ENCODE peak calls at places on chromosomes 3 and 15, in four cellular contexts. H is trophoblast cell, E is SJSA1, V is fibroblast of lung. D is an unnamed sample.

GRCh38 chr3:46368569-46368968 is 2.2 kb upstream of the CCR5 start:
- DNase-seq in H (peak), E (no peak), V (no peak), D (peak)

GRCh38 chr15:29438714-29439076 is 169.1 kb upstream of the NSMCE3 start:
- DNase-seq in H (peak), E (no peak), V (no peak), D (no peak)

GRCh38 chr3:74124716-74125115 is 489.7 kb downstream of the CNTN3 start:
- DNase-seq in H (no peak), E (no peak), V (no peak), D (no peak)

GRCh38 chr3:172276103-172276502 is 172.2 kb downstream of the GHSR start:
- DNase-seq in H (no peak), E (no peak), V (no peak), D (no peak)

GRCh38 chr3:38497026-38497425 is 886 bp downstream of the EXOG start:
- DNase-seq in H (no peak), E (no peak), V (peak), D (peak)

GRCh38 chr3:31503456-31503855 is 29.3 kb upstream of the STT3B start:
- DNase-seq in H (peak), E (no peak), V (no peak), D (no peak)

GRCh38 chr3:47057212-47057671 is 77.8 kb downstream of the NBEAL2 start:
- DNase-seq in H (no peak), E (no peak), V (peak), D (peak)

GRCh38 chr3:73603771-73604171 is 21.0 kb downstream of the PDZRN3 start:
- DNase-seq in H (no peak), E (no peak), V (peak), D (peak)

GRCh38 chr3:133926736-133927542 is 31.3 kb upstream of the RAB6B start:
- DNase-seq in H (no peak), E (peak), V (no peak), D (peak)

GRCh38 chr15:40104865-40105516 is 3.7 kb downstream of the BMF start:
- DNase-seq in H (peak), E (peak), V (peak), D (peak)

GRCh38 chr3:119831941-119832371 is 50.1 kb downstream of the NR1I2 start:
- DNase-seq in H (peak), E (no peak), V (peak), D (peak)

GRCh38 chr3:197487911-197488391 is 67.8 kb downstream of the BDH1 start:
- DNase-seq in H (peak), E (peak), V (peak), D (peak)

GRCh38 chr15:72824781-72825180 is 41.2 kb upstream of the ADPGK start:
- DNase-seq in H (no peak), E (peak), V (no peak), D (no peak)

GRCh38 chr15:72818632-72819031 is 35.1 kb upstream of the ADPGK start:
- DNase-seq in H (no peak), E (peak), V (no peak), D (no peak)

GRCh38 chr15:72825831-72826230 is 42.3 kb upstream of the ADPGK start:
- DNase-seq in H (no peak), E (peak), V (no peak), D (no peak)

GRCh38 chr15:72824112-72824511 is 40.6 kb upstream of the ADPGK start:
- DNase-seq in H (no peak), E (peak), V (no peak), D (no peak)

DNA sequence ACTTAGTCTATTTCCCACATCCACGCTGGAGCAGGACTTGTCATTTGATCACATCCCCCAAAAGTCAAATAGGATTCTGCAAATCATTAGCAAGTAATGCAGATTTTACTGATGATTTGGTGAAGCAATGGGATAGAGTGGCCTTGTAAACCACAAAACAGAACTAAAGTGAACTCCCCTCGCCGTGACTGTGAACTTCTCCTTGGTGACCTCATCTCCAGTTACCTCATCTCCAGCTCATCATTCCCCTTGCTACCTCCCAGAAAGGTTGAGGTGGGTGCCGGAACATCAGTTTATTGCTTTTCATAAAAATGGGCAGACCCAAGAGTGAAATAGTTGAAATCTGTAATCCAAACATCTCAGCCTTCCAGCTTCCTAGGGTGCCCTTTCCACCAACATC is 36.7 kb upstream of the ADPGK start:
- DNase-seq in H (no peak), E (peak), V (no peak), D (no peak)
- H3K4me3 ChIP-seq in H (no peak), E (no peak), V (no peak), D (no peak)

DNA sequence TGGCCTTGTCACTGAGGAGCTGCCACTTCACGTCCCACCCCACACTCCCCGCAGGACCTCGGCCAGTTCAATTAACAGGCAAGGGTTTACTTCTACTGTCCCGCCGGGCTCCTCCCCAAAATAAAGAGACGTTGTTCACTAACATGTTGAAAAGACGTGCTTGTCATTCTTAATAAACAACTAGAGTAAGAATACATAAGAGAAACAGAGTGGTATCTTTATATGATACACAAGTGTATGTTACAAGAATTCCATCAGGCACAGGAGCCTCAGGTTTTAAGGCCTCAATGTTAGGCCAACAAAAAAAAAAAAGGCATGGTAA is 326 bp upstream of the IMPDH2 start:
- DNase-seq in H (no peak), E (no peak), V (no peak), D (no peak)
- H3K4me3 ChIP-seq in H (no peak), E (peak), V (peak), D (peak)

GRCh38 chr15:80405554-80405850 is 1.3 kb downstream of the ARNT2 start:
- DNase-seq in H (no peak), E (no peak), V (no peak), D (no peak)

GRCh38 chr15:80402339-80402738 is 1.8 kb upstream of the ARNT2 start:
- DNase-seq in H (no peak), E (no peak), V (no peak), D (no peak)

GRCh38 chr15:80404719-80405553 is 754 bp downstream of the ARNT2 start:
- DNase-seq in H (no peak), E (no peak), V (peak), D (peak)

GRCh38 chr15:80404057-80404718 is at the start of gene ARNT2:
- DNase-seq in H (no peak), E (no peak), V (peak), D (no peak)

GRCh38 chr15:80403712-80404056 is 498 bp upstream of the ARNT2 start:
- DNase-seq in H (no peak), E (no peak), V (peak), D (no peak)
- H3K4me3 ChIP-seq in H (peak), E (peak), V (peak), D (no peak)

DNA sequence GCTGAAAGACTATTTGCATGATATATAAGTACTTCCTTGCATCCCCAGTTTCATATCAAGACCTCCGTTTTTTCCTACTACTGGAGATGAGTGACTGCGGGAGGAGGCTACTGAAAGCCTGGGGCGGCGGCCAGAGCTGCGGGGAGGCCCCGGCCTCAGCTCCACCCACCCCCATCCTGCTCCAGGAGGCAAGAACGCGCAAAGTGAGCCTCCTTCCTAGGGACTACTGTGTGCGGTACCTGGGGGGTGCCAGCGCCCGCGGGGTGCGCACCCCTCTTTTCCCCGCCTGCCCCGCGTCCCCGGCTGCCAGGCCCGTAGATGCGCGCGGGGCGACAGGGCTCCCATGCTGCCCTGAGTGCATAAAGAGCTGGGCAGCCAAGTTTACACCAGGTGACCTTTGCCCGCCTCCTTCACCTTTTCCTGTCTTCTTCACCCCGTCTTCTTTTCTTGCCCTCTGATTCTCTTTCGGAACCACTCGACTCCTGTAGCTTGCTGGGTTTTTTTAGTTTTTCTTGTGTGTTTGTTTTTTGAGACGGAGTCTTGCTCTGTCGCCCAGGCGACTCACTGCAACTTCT is 2.5 kb upstream of the USF3 start:
- DNase-seq in H (no peak), E (no peak), V (peak), D (no peak)
- H3K4me3 ChIP-seq in H (peak), E (no peak), V (peak), D (peak)

DNA sequence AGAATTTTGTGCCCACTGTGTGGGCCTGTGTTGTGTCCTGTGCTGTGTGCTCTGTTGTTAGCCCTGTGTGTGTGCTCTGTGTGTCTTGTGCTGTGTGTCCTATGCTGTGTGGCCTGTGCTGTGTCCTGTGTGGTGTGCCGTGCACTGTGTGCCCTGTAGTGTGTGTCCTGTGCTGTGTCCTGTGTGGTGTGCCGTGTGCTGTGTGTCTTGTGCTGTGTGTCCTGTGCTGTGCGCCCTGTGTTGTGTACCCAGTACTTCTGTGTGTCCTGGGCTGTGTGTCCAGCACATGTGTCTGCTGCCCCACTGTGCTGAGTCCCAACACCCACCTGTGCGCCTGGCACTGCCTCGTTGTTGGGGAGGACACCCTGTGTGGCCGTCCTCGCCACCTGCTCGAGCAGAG is 53.2 kb upstream of the CHRNA7 start:
- DNase-seq in H (no peak), E (no peak), V (no peak), D (no peak)
- H3K4me3 ChIP-seq in H (peak), E (no peak), V (no peak), D (no peak)

GRCh38 chr3:124850212-124850611 is 37.0 kb downstream of the ITGB5 start:
- DNase-seq in H (no peak), E (no peak), V (peak), D (no peak)
- H3K4me3 ChIP-seq in H (no peak), E (no peak), V (no peak), D (no peak)